ENCODE peak calls at places on chromosomes 5 and 9, in eight cellular contexts. One of them, this sample, is unnamed.

GRCh38 chr9:129752915-129753724 is at the start of gene PTGES:
- DNase-seq in type B pancreatic cell: peak
- DNase-seq in uterus: peak
- DNase-seq in AG10803: peak
- DNase-seq in DND-41: peak
- DNase-seq in coronary artery: no peak
- DNase-seq in heart left ventricle: peak
- DNase-seq in neural progenitor cell: peak
- DNase-seq in this sample: peak

GRCh38 chr9:109190151-109190550 is 23.1 kb upstream of the FRRS1L start:
- DNase-seq in coronary artery: no peak
- DNase-seq in DND-41: no peak
- DNase-seq in type B pancreatic cell: no peak
- DNase-seq in heart left ventricle: no peak
- DNase-seq in uterus: no peak
- DNase-seq in neural progenitor cell: no peak
- DNase-seq in AG10803: peak
- DNase-seq in this sample: no peak

GRCh38 chr9:129267141-129267540 is 89.1 kb upstream of the IER5L start:
- DNase-seq in coronary artery: no peak
- DNase-seq in neural progenitor cell: no peak
- DNase-seq in uterus: no peak
- DNase-seq in type B pancreatic cell: no peak
- DNase-seq in DND-41: no peak
- DNase-seq in AG10803: no peak
- DNase-seq in heart left ventricle: no peak
- DNase-seq in this sample: no peak

GRCh38 chr9:13971415-13971814 is 342.5 kb downstream of the NFIB start:
- DNase-seq in uterus: no peak
- DNase-seq in heart left ventricle: no peak
- DNase-seq in neural progenitor cell: no peak
- DNase-seq in type B pancreatic cell: no peak
- DNase-seq in coronary artery: no peak
- DNase-seq in AG10803: no peak
- DNase-seq in DND-41: no peak
- DNase-seq in this sample: no peak

GRCh38 chr5:53343187-53343586 is 137.2 kb upstream of the FST start:
- DNase-seq in AG10803: peak
- DNase-seq in heart left ventricle: no peak
- DNase-seq in coronary artery: no peak
- DNase-seq in uterus: no peak
- DNase-seq in type B pancreatic cell: no peak
- DNase-seq in neural progenitor cell: no peak
- DNase-seq in DND-41: no peak
- DNase-seq in this sample: no peak

GRCh38 chr5:14351845-14352712 is 208.9 kb downstream of the TRIO start:
- DNase-seq in neural progenitor cell: peak
- DNase-seq in DND-41: peak
- DNase-seq in type B pancreatic cell: no peak
- DNase-seq in AG10803: peak
- DNase-seq in uterus: peak
- DNase-seq in heart left ventricle: peak
- DNase-seq in coronary artery: no peak
- DNase-seq in this sample: no peak

GRCh38 chr9:91181541-91181940 is 180.2 kb downstream of the AUH start:
- DNase-seq in DND-41: no peak
- DNase-seq in uterus: no peak
- DNase-seq in neural progenitor cell: no peak
- DNase-seq in type B pancreatic cell: peak
- DNase-seq in coronary artery: peak
- DNase-seq in AG10803: no peak
- DNase-seq in heart left ventricle: no peak
- DNase-seq in this sample: peak

GRCh38 chr5:170632985-170633234 is 129.1 kb downstream of the KCNIP1 start:
- DNase-seq in uterus: peak
- DNase-seq in DND-41: peak
- DNase-seq in heart left ventricle: peak
- DNase-seq in neural progenitor cell: peak
- DNase-seq in AG10803: no peak
- DNase-seq in type B pancreatic cell: peak
- DNase-seq in coronary artery: peak
- DNase-seq in this sample: peak

GRCh38 chr9:13378171-13378570 is 98.7 kb upstream of the MPDZ start:
- DNase-seq in type B pancreatic cell: no peak
- DNase-seq in DND-41: no peak
- DNase-seq in AG10803: peak
- DNase-seq in heart left ventricle: no peak
- DNase-seq in neural progenitor cell: no peak
- DNase-seq in uterus: no peak
- DNase-seq in coronary artery: no peak
- DNase-seq in this sample: no peak

GRCh38 chr9:76441551-76442322 is 17.2 kb upstream of the GCNT1 start:
- DNase-seq in AG10803: peak
- DNase-seq in neural progenitor cell: no peak
- DNase-seq in type B pancreatic cell: no peak
- DNase-seq in coronary artery: no peak
- DNase-seq in DND-41: no peak
- DNase-seq in heart left ventricle: no peak
- DNase-seq in uterus: no peak
- DNase-seq in this sample: no peak

GRCh38 chr5:35854248-35854647 is 2.4 kb upstream of the IL7R start:
- DNase-seq in DND-41: no peak
- DNase-seq in coronary artery: no peak
- DNase-seq in type B pancreatic cell: no peak
- DNase-seq in AG10803: no peak
- DNase-seq in heart left ventricle: no peak
- DNase-seq in uterus: no peak
- DNase-seq in neural progenitor cell: no peak
- DNase-seq in this sample: no peak

GRCh38 chr5:62473209-62473608 is 60.6 kb downstream of the IPO11 start:
- DNase-seq in uterus: no peak
- DNase-seq in AG10803: peak
- DNase-seq in neural progenitor cell: no peak
- DNase-seq in coronary artery: no peak
- DNase-seq in heart left ventricle: no peak
- DNase-seq in type B pancreatic cell: no peak
- DNase-seq in DND-41: no peak
- DNase-seq in this sample: no peak

GRCh38 chr5:95861858-95862561 is 39.5 kb upstream of the GLRX start:
- DNase-seq in coronary artery: no peak
- DNase-seq in type B pancreatic cell: no peak
- DNase-seq in neural progenitor cell: no peak
- DNase-seq in DND-41: no peak
- DNase-seq in uterus: no peak
- DNase-seq in AG10803: peak
- DNase-seq in heart left ventricle: no peak
- DNase-seq in this sample: no peak

GRCh38 chr5:67723873-67724272 is 491.7 kb upstream of the PIK3R1 start:
- DNase-seq in heart left ventricle: no peak
- DNase-seq in coronary artery: no peak
- DNase-seq in neural progenitor cell: no peak
- DNase-seq in DND-41: no peak
- DNase-seq in uterus: no peak
- DNase-seq in AG10803: no peak
- DNase-seq in type B pancreatic cell: no peak
- DNase-seq in this sample: no peak

GRCh38 chr5:59116231-59116900 is 533.5 kb downstream of the RAB3C start:
- DNase-seq in coronary artery: no peak
- DNase-seq in uterus: no peak
- DNase-seq in heart left ventricle: no peak
- DNase-seq in AG10803: no peak
- DNase-seq in type B pancreatic cell: no peak
- DNase-seq in neural progenitor cell: no peak
- DNase-seq in DND-41: no peak
- DNase-seq in this sample: no peak

GRCh38 chr9:92439921-92440750 is 15.9 kb upstream of the OMD start:
- DNase-seq in AG10803: peak
- DNase-seq in uterus: no peak
- DNase-seq in type B pancreatic cell: no peak
- DNase-seq in heart left ventricle: no peak
- DNase-seq in coronary artery: no peak
- DNase-seq in neural progenitor cell: no peak
- DNase-seq in DND-41: no peak
- DNase-seq in this sample: no peak

GRCh38 chr9:123475407-123475806 is 119.4 kb downstream of the CRB2 start:
- DNase-seq in uterus: no peak
- DNase-seq in type B pancreatic cell: no peak
- DNase-seq in coronary artery: no peak
- DNase-seq in AG10803: no peak
- DNase-seq in heart left ventricle: no peak
- DNase-seq in neural progenitor cell: no peak
- DNase-seq in DND-41: no peak
- DNase-seq in this sample: no peak

GRCh38 chr5:158175664-158176507 is 316.9 kb upstream of the CLINT1 start:
- DNase-seq in DND-41: no peak
- DNase-seq in heart left ventricle: no peak
- DNase-seq in uterus: no peak
- DNase-seq in AG10803: no peak
- DNase-seq in type B pancreatic cell: no peak
- DNase-seq in neural progenitor cell: peak
- DNase-seq in coronary artery: no peak
- DNase-seq in this sample: no peak

GRCh38 chr9:93532121-93532520 is 44.3 kb upstream of the PHF2 start:
- DNase-seq in heart left ventricle: no peak
- DNase-seq in AG10803: no peak
- DNase-seq in neural progenitor cell: no peak
- DNase-seq in type B pancreatic cell: no peak
- DNase-seq in uterus: no peak
- DNase-seq in coronary artery: no peak
- DNase-seq in DND-41: no peak
- DNase-seq in this sample: no peak

GRCh38 chr5:100520348-100520747 is 14.8 kb upstream of the FAM174A start:
- DNase-seq in type B pancreatic cell: no peak
- DNase-seq in uterus: no peak
- DNase-seq in heart left ventricle: no peak
- DNase-seq in DND-41: no peak
- DNase-seq in neural progenitor cell: peak
- DNase-seq in AG10803: no peak
- DNase-seq in coronary artery: no peak
- DNase-seq in this sample: no peak

GRCh38 chr9:33850677-33851076 is 33.7 kb downstream of the UBE2R2 start:
- DNase-seq in coronary artery: no peak
- DNase-seq in uterus: no peak
- DNase-seq in type B pancreatic cell: no peak
- DNase-seq in heart left ventricle: no peak
- DNase-seq in neural progenitor cell: no peak
- DNase-seq in DND-41: no peak
- DNase-seq in AG10803: no peak
- DNase-seq in this sample: no peak

GRCh38 chr5:66436721-66437120 is 159.5 kb upstream of the MAST4 start:
- DNase-seq in DND-41: no peak
- DNase-seq in coronary artery: no peak
- DNase-seq in uterus: no peak
- DNase-seq in heart left ventricle: no peak
- DNase-seq in type B pancreatic cell: no peak
- DNase-seq in neural progenitor cell: no peak
- DNase-seq in AG10803: no peak
- DNase-seq in this sample: no peak
- TF ChIP-seq CTCF in DND-41: peak
- TF ChIP-seq CTCF in coronary artery: no peak
- TF ChIP-seq CTCF in uterus: no peak
- TF ChIP-seq CTCF in heart left ventricle: no peak
- TF ChIP-seq CTCF in type B pancreatic cell: peak
- TF ChIP-seq CTCF in neural progenitor cell: peak
- TF ChIP-seq CTCF in AG10803: no peak
- TF ChIP-seq CTCF in this sample: no peak

GRCh38 chr5:78888580-78889187 is 96.4 kb downstream of the ARSB start:
- DNase-seq in heart left ventricle: peak
- DNase-seq in uterus: peak
- DNase-seq in neural progenitor cell: no peak
- DNase-seq in coronary artery: no peak
- DNase-seq in AG10803: no peak
- DNase-seq in DND-41: no peak
- DNase-seq in type B pancreatic cell: no peak
- DNase-seq in this sample: no peak
- TF ChIP-seq CTCF in heart left ventricle: no peak
- TF ChIP-seq CTCF in uterus: no peak
- TF ChIP-seq CTCF in neural progenitor cell: no peak
- TF ChIP-seq CTCF in coronary artery: no peak
- TF ChIP-seq CTCF in AG10803: no peak
- TF ChIP-seq CTCF in DND-41: no peak
- TF ChIP-seq CTCF in type B pancreatic cell: no peak
- TF ChIP-seq CTCF in this sample: no peak

DNA sequence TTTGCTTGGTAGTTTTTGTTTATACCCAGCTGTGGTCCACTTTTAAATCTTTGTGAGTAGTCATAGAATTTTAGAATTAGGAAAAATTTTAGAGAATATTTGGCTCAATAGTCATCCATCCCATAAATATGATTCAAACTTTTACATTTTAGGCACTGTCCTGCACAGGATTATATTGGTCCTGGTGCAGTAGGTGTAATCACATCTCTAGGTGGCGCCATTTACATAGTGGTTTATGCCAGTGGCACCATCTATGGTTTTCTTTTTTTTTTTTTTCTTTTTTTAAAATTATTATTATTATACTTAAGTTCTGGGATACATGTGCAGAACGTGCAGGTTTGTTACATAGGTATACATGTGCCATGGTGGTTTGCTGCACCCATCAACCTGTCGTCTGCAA is 260.7 kb upstream of the KCNN2 start:
- DNase-seq in DND-41: no peak
- DNase-seq in neural progenitor cell: peak
- DNase-seq in heart left ventricle: no peak
- DNase-seq in AG10803: peak
- DNase-seq in uterus: no peak
- DNase-seq in coronary artery: no peak
- DNase-seq in type B pancreatic cell: no peak
- DNase-seq in this sample: no peak
- TF ChIP-seq CTCF in DND-41: peak
- TF ChIP-seq CTCF in neural progenitor cell: peak
- TF ChIP-seq CTCF in heart left ventricle: peak
- TF ChIP-seq CTCF in AG10803: peak
- TF ChIP-seq CTCF in uterus: peak
- TF ChIP-seq CTCF in coronary artery: no peak
- TF ChIP-seq CTCF in type B pancreatic cell: peak
- TF ChIP-seq CTCF in this sample: peak

DNA sequence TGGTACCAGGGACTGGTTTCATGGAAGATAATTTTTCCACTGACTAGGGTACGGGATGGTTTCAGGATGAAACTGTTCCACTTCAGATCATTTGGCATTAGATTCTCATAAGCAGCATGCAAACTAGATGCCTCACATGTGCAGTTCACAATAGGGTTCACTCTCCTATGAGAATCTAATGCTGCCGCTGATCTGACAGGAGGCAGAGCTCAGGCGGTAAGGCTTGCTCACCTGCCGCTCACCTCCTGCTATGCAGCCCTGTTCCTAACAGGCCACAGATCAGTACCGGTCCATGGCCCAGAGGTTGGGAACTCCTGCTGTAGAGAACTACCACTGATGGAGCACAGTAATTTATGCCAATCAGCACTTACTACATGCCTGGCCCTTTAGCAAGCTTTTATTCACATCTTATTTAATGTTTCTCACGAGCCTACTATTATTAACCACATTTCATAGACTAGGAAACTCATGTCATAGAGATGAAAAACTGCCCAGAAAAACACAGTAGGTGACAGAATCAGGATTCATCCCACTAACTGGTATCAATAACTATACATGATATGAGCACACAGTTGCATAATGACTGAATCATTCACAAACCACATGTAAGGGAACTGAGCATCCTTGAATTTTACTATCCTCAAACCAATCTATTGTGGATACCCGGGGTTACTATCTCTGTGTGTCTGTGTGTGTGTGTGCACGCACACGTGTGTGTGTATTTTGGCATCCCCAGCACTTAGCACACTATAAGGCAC is 46.5 kb downstream of the SVEP1 start:
- DNase-seq in neural progenitor cell: no peak
- DNase-seq in coronary artery: no peak
- DNase-seq in type B pancreatic cell: no peak
- DNase-seq in AG10803: peak
- DNase-seq in heart left ventricle: no peak
- DNase-seq in DND-41: no peak
- DNase-seq in uterus: no peak
- DNase-seq in this sample: no peak
- TF ChIP-seq CTCF in neural progenitor cell: no peak
- TF ChIP-seq CTCF in coronary artery: no peak
- TF ChIP-seq CTCF in type B pancreatic cell: no peak
- TF ChIP-seq CTCF in AG10803: no peak
- TF ChIP-seq CTCF in heart left ventricle: no peak
- TF ChIP-seq CTCF in DND-41: no peak
- TF ChIP-seq CTCF in uterus: no peak
- TF ChIP-seq CTCF in this sample: no peak